ENCODE peak calls at places on chromosomes 4 and X, in ten cellular contexts. H is nephron progenitor cell; P is RPMI7951; F is germinal center; B is body of pancreas; G is endothelial cell; D is activated CD4-positive, alpha-beta T cell treated with anti-CD3 and anti-CD28 coated beads, Interleukin-2, amount 50 U/mL, for 1 hour; N is glutamatergic neuron; Z is brain microvascular endothelial cell; S is hippocampal formation. U is an unnamed sample.
A peak's percentile ranks its signal among the peaks of the same experiment; 100 is the strongest.

GRCh38 chrX:74923942-74924448 is 1.3 kb downstream of the NEXMIF start:
- DNase-seq in B (peak; percentile 16), Z (no peak), N (no peak), G (peak; percentile 4), D (peak; percentile 9), S (no peak), P (no peak), H (peak; percentile 12), F (no peak), U (peak; percentile 16)

GRCh38 chr4:168514249-168514852 is 17.5 kb downstream of the PALLD start:
- DNase-seq in H (no peak), F (peak; percentile 10), S (peak; percentile 8), P (peak; percentile 41), Z (no peak), G (no peak), B (no peak), D (no peak), N (no peak), U (no peak)

GRCh38 chr4:141587897-141588296 is 48.5 kb upstream of the IL15 start:
- DNase-seq in F (no peak), H (no peak), D (no peak), Z (no peak), B (no peak), S (no peak), G (no peak), P (no peak), N (no peak), U (no peak)

GRCh38 chr4:158125325-158125724 is 47.5 kb downstream of the GASK1B start:
- DNase-seq in G (no peak), D (no peak), S (no peak), Z (no peak), N (no peak), B (no peak), P (no peak), H (no peak), F (no peak), U (no peak)

GRCh38 chrX:5876984-5877655 is 351.5 kb downstream of the NLGN4X start:
- DNase-seq in S (no peak), B (peak; percentile 20), P (peak; percentile 3), D (no peak), H (peak; percentile 51), G (peak; percentile 34), N (peak; percentile 23), F (no peak), Z (no peak), U (peak; percentile 9)

GRCh38 chr4:107832275-107832807 is 7.6 kb downstream of the SGMS2 start:
- DNase-seq in H (no peak), N (no peak), Z (no peak), B (no peak), P (no peak), G (no peak), D (no peak), S (no peak), F (no peak), U (no peak)

GRCh38 chrX:45164995-45165394 is 35.7 kb downstream of the DIPK2B start:
- DNase-seq in N (no peak), F (no peak), B (no peak), G (no peak), P (no peak), Z (no peak), H (no peak), S (no peak), D (no peak), U (no peak)

GRCh38 chr4:54784188-54784671 is 126.5 kb downstream of the KIT start:
- DNase-seq in N (peak; percentile 50), H (no peak), Z (peak; percentile 89), F (no peak), S (peak; percentile 76), P (peak; percentile 85), G (no peak), D (no peak), B (peak; percentile 56), U (peak; percentile 70)

GRCh38 chr4:98386-98785 is 25.9 kb upstream of the ZNF718 start:
- DNase-seq in G (no peak), Z (no peak), N (no peak), H (no peak), B (no peak), D (no peak), S (no peak), F (no peak), P (no peak), U (no peak)

GRCh38 chrX:130100180-130100579 is 10.1 kb downstream of the ELF4 start:
- DNase-seq in B (peak; percentile 48), N (no peak), F (no peak), H (no peak), G (no peak), Z (no peak), D (no peak), S (no peak), P (peak; percentile 83), U (peak; percentile 59)

GRCh38 chr4:95304898-95305297 is 243.9 kb downstream of the UNC5C start:
- DNase-seq in S (peak; percentile 46), G (no peak), N (no peak), H (no peak), Z (peak; percentile 35), B (no peak), D (no peak), P (peak; percentile 47), F (no peak), U (no peak)

GRCh38 chr4:6658635-6659075 is 18.2 kb downstream of the MRFAP1 start:
- DNase-seq in B (peak; percentile 15), S (peak; percentile 7), D (peak; percentile 61), N (peak; percentile 30), H (peak; percentile 70), P (peak; percentile 14), G (peak; percentile 42), Z (peak; percentile 4), F (no peak), U (peak; percentile 28)

GRCh38 chrX:8179653-8180052 is 8.6 kb upstream of the VCX2 start:
- DNase-seq in G (no peak), P (no peak), F (no peak), B (no peak), S (peak; percentile 1), D (no peak), Z (no peak), H (no peak), N (no peak), U (no peak)

GRCh38 chr4:13464973-13465372 is 19.2 kb downstream of the RAB28 start:
- DNase-seq in Z (no peak), D (no peak), B (no peak), P (no peak), H (no peak), S (no peak), N (no peak), G (no peak), F (no peak), U (no peak)

GRCh38 chr4:87840149-87840548 is 7.4 kb downstream of the MEPE start:
- DNase-seq in B (no peak), S (peak; percentile 80), P (peak; percentile 16), N (no peak), G (no peak), Z (no peak), D (no peak), F (no peak), H (no peak), U (no peak)

GRCh38 chr4:140260227-140260626 is 106.2 kb upstream of the MAML3 start:
- DNase-seq in F (no peak), P (peak; percentile 54), H (no peak), S (no peak), G (no peak), N (no peak), B (no peak), Z (peak; percentile 86), D (no peak), U (no peak)

GRCh38 chrX:71106427-71106826 is at the start of gene CXorf65:
- DNase-seq in H (no peak), B (no peak), D (peak; percentile 9), N (no peak), P (peak; percentile 10), G (no peak), Z (no peak), S (no peak), F (no peak), U (no peak)

GRCh38 chrX:8424941-8425340 is 39.7 kb upstream of the VCX3B start:
- DNase-seq in S (no peak), D (no peak), Z (no peak), H (no peak), F (no peak), P (no peak), B (no peak), G (no peak), N (no peak), U (no peak)

GRCh38 chr4:127622923-127623754 is 9.6 kb upstream of the INTU start:
- DNase-seq in H (peak; percentile 65), D (no peak), S (no peak), N (peak; percentile 76), B (peak; percentile 29), F (no peak), Z (peak; percentile 29), P (peak; percentile 24), G (peak; percentile 69), U (peak; percentile 13)

GRCh38 chr4:13538427-13538973 is 5.8 kb downstream of the NKX3-2 start:
- DNase-seq in Z (no peak), S (no peak), P (no peak), B (no peak), N (no peak), D (no peak), H (no peak), F (no peak), G (no peak), U (no peak)

GRCh38 chrX:80334583-80334982 is 85.7 kb upstream of the TENT5D start:
- DNase-seq in B (no peak), D (no peak), F (no peak), Z (no peak), N (no peak), H (no peak), P (no peak), S (no peak), G (no peak), U (no peak)

GRCh38 chrX:134886201-134886600 is 104.6 kb upstream of the SMIM10 start:
- DNase-seq in G (no peak), H (no peak), S (no peak), N (no peak), B (no peak), Z (no peak), P (no peak), D (no peak), F (no peak), U (no peak)

GRCh38 chrX:74383611-74384010 is 37.7 kb upstream of the SLC16A2 start:
- DNase-seq in N (peak; percentile 17), G (peak; percentile 32), H (peak; percentile 16), Z (peak; percentile 35), F (peak; percentile 8), D (no peak), P (peak; percentile 68), S (peak; percentile 21), B (peak; percentile 15), U (peak; percentile 11)

GRCh38 chrX:87578978-87579377 is 61.4 kb downstream of the KLHL4 start:
- DNase-seq in P (no peak), G (no peak), N (no peak), B (no peak), S (no peak), Z (no peak), H (no peak), D (no peak), F (no peak), U (no peak)

GRCh38 chr4:58507079-58507478 is 1396.9 kb upstream of the IGFBP7 start:
- DNase-seq in F (no peak), Z (no peak), B (no peak), G (no peak), H (no peak), P (no peak), N (no peak), D (no peak), S (no peak), U (no peak)

GRCh38 chr4:94814237-94814636 is 56.5 kb downstream of the BMPR1B start:
- DNase-seq in Z (no peak), S (no peak), G (no peak), P (no peak), B (no peak), D (no peak), N (no peak), F (no peak), H (no peak), U (no peak)

GRCh38 chrX:135264210-135264609 is 12.3 kb downstream of the ETDA start:
- DNase-seq in G (no peak), F (no peak), H (no peak), B (no peak), P (no peak), D (no peak), S (no peak), Z (no peak), N (no peak), U (no peak)

GRCh38 chr4:98181815-98182214 is 38.5 kb upstream of the STPG2 start:
- DNase-seq in D (no peak), P (no peak), N (no peak), H (no peak), S (no peak), B (no peak), Z (peak; percentile 13), G (no peak), F (no peak), U (no peak)

U was measured in transverse colon.